ENCODE peak calls at places on chromosome 13, in six cellular contexts. Z, F, A, C, V and M are unnamed samples. For H3K4me1, the result is how much of the 10 kb centered on the place peaks cover.

GRCh38 chr13:52158629-52159158 is 703 bp downstream of the NEK3 start:
- DNase-seq in Z (peak), F (peak), A (peak), C (peak), V (no peak), M (peak)

GRCh38 chr13:107585466-107585865 is 629.9 kb downstream of the LIG4 start:
- DNase-seq in Z (no peak), F (peak), A (no peak), C (peak), V (no peak), M (no peak)

GRCh38 chr13:95603887-95604533 is 40.5 kb downstream of the DZIP1 start:
- DNase-seq in Z (peak), F (peak), A (no peak), C (peak), V (no peak), M (peak)

GRCh38 chr13:40813662-40814454 is 24.4 kb downstream of the SLC25A15 start:
- DNase-seq in Z (no peak), F (peak), A (no peak), C (peak), V (no peak), M (no peak)

GRCh38 chr13:44810067-44810840 is 179.0 kb downstream of the NUFIP1 start:
- DNase-seq in Z (peak), F (peak), A (peak), C (peak), V (no peak), M (peak)

GRCh38 chr13:42038661-42039456 is 9.6 kb upstream of the DGKH start:
- DNase-seq in Z (no peak), F (peak), A (peak), C (no peak), V (no peak), M (no peak)

GRCh38 chr13:51823351-51823750 is 19.4 kb upstream of the DHRS12 start:
- DNase-seq in Z (no peak), F (no peak), A (no peak), C (no peak), V (no peak), M (no peak)

GRCh38 chr13:48769107-48769704 is 115.5 kb downstream of the CYSLTR2 start:
- DNase-seq in Z (peak), F (peak), A (peak), C (peak), V (peak), M (peak)

GRCh38 chr13:105598551-105598950 is 936.9 kb downstream of the EFNB2 start:
- DNase-seq in Z (no peak), F (no peak), A (no peak), C (no peak), V (no peak), M (no peak)

GRCh38 chr13:104968876-104969275 is 1566.6 kb downstream of the EFNB2 start:
- DNase-seq in Z (no peak), F (no peak), A (no peak), C (no peak), V (no peak), M (no peak)

GRCh38 chr13:51585234-51585672 is 991 bp downstream of the WDFY2 start:
- DNase-seq in Z (no peak), F (peak), A (no peak), C (no peak), V (no peak), M (no peak)

GRCh38 chr13:101955764-101956163 is 446.1 kb downstream of the FGF14 start:
- DNase-seq in Z (no peak), F (no peak), A (no peak), C (no peak), V (no peak), M (no peak)

GRCh38 chr13:62168891-62169290 is 753.2 kb upstream of the PCDH20 start:
- DNase-seq in Z (no peak), F (no peak), A (no peak), C (no peak), V (no peak), M (no peak)

GRCh38 chr13:94033098-94033497 is 446.4 kb downstream of the DCT start:
- DNase-seq in Z (no peak), F (no peak), A (no peak), C (no peak), V (no peak), M (no peak)

GRCh38 chr13:29902632-29903305 is 52.4 kb upstream of the UBL3 start:
- DNase-seq in Z (no peak), F (no peak), A (no peak), C (no peak), V (no peak), M (no peak)

GRCh38 chr13:85806553-85807175 is 7.4 kb upstream of the SLITRK6 start:
- DNase-seq in Z (no peak), F (peak), A (no peak), C (no peak), V (no peak), M (no peak)

GRCh38 chr13:104525467-104525866 is 1459.2 kb upstream of the SLC10A2 start:
- DNase-seq in Z (no peak), F (no peak), A (no peak), C (no peak), V (no peak), M (no peak)

GRCh38 chr13:44932171-44932849 is 57.0 kb downstream of the NUFIP1 start:
- DNase-seq in Z (no peak), F (peak), A (no peak), C (no peak), V (no peak), M (no peak)

GRCh38 chr13:105497597-105497996 is 1037.9 kb downstream of the EFNB2 start:
- DNase-seq in Z (no peak), F (no peak), A (no peak), C (peak), V (no peak), M (no peak)

GRCh38 chr13:76707360-76707759 is 178.8 kb downstream of the KCTD12 start:
- DNase-seq in Z (no peak), F (peak), A (no peak), C (no peak), V (no peak), M (no peak)

GRCh38 chr13:30978981-30979956 is 46.8 kb downstream of the TEX26 start:
- DNase-seq in Z (peak), F (peak), A (no peak), C (peak), V (no peak), M (peak)

GRCh38 chr13:30107536-30108136 is 199.7 kb downstream of the KATNAL1 start:
- DNase-seq in Z (peak), F (peak), A (no peak), C (no peak), V (no peak), M (no peak)

GRCh38 chr13:110329798-110330461 is 22.8 kb downstream of the COL4A2 start:
- DNase-seq in Z (no peak), F (peak), A (no peak), C (no peak), V (no peak), M (no peak)

GRCh38 chr13:110329258-110329657 is 22.2 kb downstream of the COL4A2 start:
- DNase-seq in Z (no peak), F (no peak), A (no peak), C (no peak), V (no peak), M (no peak)

GRCh38 chr13:110330491-110331001 is 23.5 kb downstream of the COL4A2 start:
- DNase-seq in Z (no peak), F (peak), A (no peak), C (no peak), V (no peak), M (no peak)

GRCh38 chr13:110332750-110333149 is 25.7 kb downstream of the COL4A2 start:
- DNase-seq in Z (no peak), F (no peak), A (no peak), C (no peak), V (no peak), M (no peak)

DNA sequence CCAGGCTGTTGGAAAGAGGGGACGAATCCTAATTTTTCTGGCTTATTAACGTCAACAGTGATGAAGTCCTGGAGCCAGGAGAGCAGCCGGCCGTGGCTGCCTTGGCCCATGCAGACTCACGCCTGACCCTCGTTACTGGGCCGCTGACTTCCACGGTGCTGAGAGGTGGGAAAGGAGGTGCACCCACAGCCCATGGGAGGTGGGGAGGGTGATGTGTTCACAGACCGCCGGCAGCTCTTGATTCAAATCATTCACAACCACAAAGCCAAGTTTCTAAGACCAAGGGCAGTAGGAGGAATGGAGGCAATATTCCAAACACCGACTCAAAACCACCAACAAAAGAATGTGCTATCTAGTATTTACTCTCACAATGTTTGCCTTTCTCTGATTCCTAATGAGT is 24.3 kb downstream of the COL4A2 start:
- DNase-seq in Z (no peak), F (peak), A (no peak), C (no peak), V (no peak), M (peak)
- H3K4me1 ChIP-seq in Z (under half), F (half or more), A (under half), C (under half), V (under half), M (under half)

DNA sequence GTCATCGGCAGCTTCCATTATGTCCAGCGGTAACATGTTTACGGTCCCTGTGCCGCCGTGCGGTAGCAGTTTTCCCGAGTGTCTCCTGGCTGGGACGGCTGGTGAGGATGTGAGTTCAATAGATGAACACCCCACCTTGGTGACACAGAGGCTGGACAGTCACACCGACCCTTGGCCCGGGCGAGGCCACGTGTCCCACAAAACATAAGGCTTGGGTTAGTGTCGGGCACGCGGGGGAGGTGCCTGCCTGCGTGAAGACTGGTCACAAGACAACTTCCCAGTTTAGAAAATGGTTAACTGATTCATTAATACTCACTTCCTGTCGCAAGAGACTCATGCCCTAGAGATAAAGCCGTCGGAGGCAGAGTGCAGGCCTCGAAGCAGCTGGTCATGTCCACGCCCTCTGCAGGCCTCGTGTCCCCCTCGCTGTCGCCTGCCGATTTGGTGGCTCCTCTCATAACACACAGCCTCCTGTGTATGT is 17.2 kb downstream of the RASA3 start:
- DNase-seq in Z (peak), F (peak), A (peak), C (peak), V (peak), M (peak)
- H3K4me1 ChIP-seq in Z (under half), F (under half), A (under half), C (under half), V (under half), M (under half)

DNA sequence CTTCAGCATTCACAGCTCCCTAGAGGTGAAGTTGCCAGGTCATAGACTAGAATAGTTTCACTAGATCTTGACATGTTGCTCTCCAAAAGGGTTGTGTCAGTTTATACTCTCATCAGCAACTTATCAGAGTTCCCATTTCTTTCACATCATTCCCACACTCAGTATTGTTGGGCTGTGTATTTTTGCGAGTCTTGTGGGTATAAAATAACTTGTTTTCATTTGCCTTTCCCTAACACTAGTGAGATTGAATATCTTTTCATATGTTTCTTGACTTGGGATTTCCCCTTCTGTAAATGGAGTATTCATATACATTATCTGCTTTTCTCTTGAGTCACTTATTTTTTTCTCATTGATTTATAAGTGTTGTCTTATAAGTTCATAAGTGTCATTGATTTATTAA is 55.2 kb upstream of the GPR183 start:
- DNase-seq in Z (no peak), F (no peak), A (no peak), C (no peak), V (no peak), M (no peak)
- H3K4me1 ChIP-seq in Z (under half), F (under half), A (under half), C (under half), V (under half), M (under half)

DNA sequence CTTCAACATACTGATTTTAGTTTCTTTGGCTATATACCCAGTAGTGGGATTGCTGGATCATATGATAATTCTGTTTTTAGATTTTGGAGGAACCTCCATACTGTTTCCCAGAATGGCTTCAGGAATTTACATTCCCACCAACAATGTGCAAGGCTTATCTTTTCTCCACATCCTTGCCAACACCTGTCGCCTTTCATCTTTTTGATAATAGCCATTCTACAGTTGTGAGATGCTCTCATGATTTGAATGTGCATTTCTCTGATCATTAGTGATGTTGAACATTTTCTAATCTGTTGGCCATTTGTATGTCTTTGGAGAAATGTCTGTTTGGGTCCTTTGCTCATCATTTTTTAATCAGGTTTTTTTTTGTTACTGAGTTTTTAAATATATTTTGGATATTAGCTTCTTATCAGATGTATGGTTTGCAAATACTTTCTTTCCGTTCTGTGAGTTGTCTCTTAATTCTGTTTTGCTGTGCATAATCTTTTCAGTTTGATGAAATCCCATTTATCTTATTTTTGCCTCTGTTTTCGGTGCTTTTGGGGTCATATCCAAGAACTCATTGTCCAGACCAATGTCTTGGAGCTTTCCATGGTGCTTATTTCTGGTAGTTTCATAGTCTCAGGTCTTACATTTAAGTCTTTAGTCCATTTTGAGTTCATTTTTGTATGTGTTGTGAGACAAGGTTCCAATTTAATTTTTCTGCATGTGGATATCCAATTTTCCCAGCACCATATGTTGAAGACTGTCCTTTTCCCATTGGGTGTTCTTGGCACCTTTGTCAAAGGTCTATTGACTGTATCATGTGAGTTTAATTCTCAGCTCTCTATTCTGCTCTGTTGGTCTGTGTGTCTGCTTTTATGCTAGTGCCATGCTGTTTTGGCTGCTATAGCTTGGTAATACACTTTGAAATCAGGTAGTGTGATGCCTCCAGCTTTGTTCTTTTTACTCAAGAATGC is 44.5 kb downstream of the ARHGEF7 start:
- DNase-seq in Z (no peak), F (no peak), A (no peak), C (no peak), V (no peak), M (no peak)
- H3K4me1 ChIP-seq in Z (under half), F (under half), A (under half), C (under half), V (under half), M (half or more)

GRCh38 chr13:110270507-110270906 is 36.5 kb downstream of the COL4A1 start:
- DNase-seq in Z (no peak), F (no peak), A (peak), C (no peak), V (no peak), M (no peak)
- H3K4me1 ChIP-seq in Z (under half), F (under half), A (under half), C (under half), V (under half), M (under half)

DNA sequence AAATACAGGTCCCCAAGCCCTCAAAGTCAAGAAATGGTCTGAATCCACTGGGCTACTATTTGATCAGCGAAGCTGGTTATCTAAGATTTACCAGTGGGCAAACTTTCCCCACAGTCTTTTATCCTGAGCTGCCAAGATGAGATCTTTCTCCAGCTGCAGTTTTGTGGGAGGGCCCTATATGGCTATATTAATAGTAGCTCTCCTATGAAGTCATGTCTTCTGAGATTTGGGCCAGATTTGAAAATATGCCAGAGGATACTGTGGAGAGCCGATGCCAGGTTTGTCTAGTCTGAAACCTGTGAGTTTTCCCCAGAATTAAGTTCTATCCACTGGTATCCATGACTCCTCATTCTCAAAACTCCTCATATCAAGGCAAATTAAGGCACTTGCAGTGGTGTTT is 173.2 kb downstream of the FLT1 start:
- DNase-seq in Z (no peak), F (no peak), A (no peak), C (no peak), V (no peak), M (no peak)
- H3K4me1 ChIP-seq in Z (under half), F (under half), A (under half), C (under half), V (under half), M (under half)

GRCh38 chr13:46664195-46664594 is 111.2 kb downstream of the LRCH1 start:
- DNase-seq in Z (no peak), F (no peak), A (no peak), C (no peak), V (no peak), M (no peak)

GRCh38 chr13:46663644-46664043 is 110.7 kb downstream of the LRCH1 start:
- DNase-seq in Z (no peak), F (peak), A (no peak), C (no peak), V (no peak), M (no peak)

GRCh38 chr13:46662690-46663089 is 109.7 kb downstream of the LRCH1 start:
- DNase-seq in Z (no peak), F (no peak), A (no peak), C (no peak), V (no peak), M (no peak)

GRCh38 chr13:46665243-46665629 is 112.3 kb downstream of the LRCH1 start:
- DNase-seq in Z (no peak), F (no peak), A (no peak), C (no peak), V (no peak), M (no peak)

GRCh38 chr13:46663216-46663615 is 110.2 kb downstream of the LRCH1 start:
- DNase-seq in Z (no peak), F (peak), A (no peak), C (no peak), V (no peak), M (no peak)
- H3K4me1 ChIP-seq in Z (half or more), F (under half), A (under half), C (half or more), V (under half), M (under half)

DNA sequence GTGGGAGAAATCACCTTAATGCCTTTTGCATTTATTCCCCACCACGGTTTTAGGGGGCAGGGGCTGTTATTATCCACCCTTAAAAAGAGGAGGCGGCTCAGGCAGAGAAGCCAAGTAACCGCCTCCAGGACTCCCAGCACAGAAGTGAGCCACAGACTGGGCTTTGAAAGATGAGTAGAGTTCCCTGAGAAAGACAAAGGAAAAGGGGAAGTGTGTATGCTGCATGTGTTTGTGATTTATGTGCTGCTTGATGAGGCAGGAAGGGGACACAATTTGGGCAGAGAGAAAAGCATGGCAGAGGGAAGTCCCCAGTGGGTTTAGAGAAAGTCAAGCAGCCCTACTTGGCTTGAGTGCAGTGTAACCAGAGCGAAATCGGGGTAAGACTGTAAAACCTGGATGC is 85.0 kb downstream of the DOCK9 start:
- DNase-seq in Z (no peak), F (no peak), A (no peak), C (no peak), V (no peak), M (no peak)
- H3K4me1 ChIP-seq in Z (under half), F (under half), A (under half), C (under half), V (under half), M (under half)